ENCODE peak calls at places on chromosomes 11 and 22, in six cellular contexts. W is naive thymus-derived CD4-positive, alpha-beta T cell; L is thoracic aorta; I is tibial artery; V is neuronal stem cell; D is colonic mucosa. Q is an unnamed sample.

GRCh38 chr11:128660957-128661356 is 32.9 kb upstream of the FLI1 start:
- DNase-seq in W (no peak), L (no peak), I (no peak), V (no peak), D (no peak), Q (no peak)

GRCh38 chr11:15816270-15816871 is 540.0 kb downstream of the SOX6 start:
- DNase-seq in W (no peak), L (no peak), I (peak), V (no peak), D (no peak), Q (no peak)

GRCh38 chr11:91639359-91639758 is 585.3 kb upstream of the FAT3 start:
- DNase-seq in W (no peak), L (no peak), I (no peak), V (no peak), D (no peak), Q (no peak)

GRCh38 chr11:36411202-36411640 is 98.9 kb downstream of the TRAF6 start:
- DNase-seq in W (no peak), L (peak), I (peak), V (no peak), D (peak), Q (no peak)

GRCh38 chr11:8577791-8578581 is 16.0 kb downstream of the STK33 start:
- DNase-seq in W (no peak), L (no peak), I (no peak), V (no peak), D (no peak), Q (no peak)

GRCh38 chr11:64858467-64859401 is 14.3 kb upstream of the CDC42BPG start:
- DNase-seq in W (peak), L (no peak), I (no peak), V (no peak), D (no peak), Q (peak)

GRCh38 chr22:42747701-42748513 is 27.2 kb upstream of the A4GALT start:
- DNase-seq in W (no peak), L (no peak), I (no peak), V (no peak), D (no peak), Q (no peak)

GRCh38 chr11:1925373-1926155 is 6.1 kb downstream of the TNNT3 start:
- DNase-seq in W (no peak), L (no peak), I (no peak), V (no peak), D (no peak), Q (no peak)

GRCh38 chr11:71236836-71237475 is 15.4 kb downstream of the SHANK2 start:
- DNase-seq in W (no peak), L (no peak), I (no peak), V (no peak), D (no peak), Q (no peak)

GRCh38 chr11:34308821-34309585 is 48.8 kb downstream of the ABTB2 start:
- DNase-seq in W (peak), L (no peak), I (peak), V (no peak), D (no peak), Q (no peak)

GRCh38 chr11:132848336-132848735 is 684.0 kb downstream of the OPCML start:
- DNase-seq in W (no peak), L (no peak), I (no peak), V (no peak), D (no peak), Q (no peak)

GRCh38 chr11:105589346-105589745 is 20.5 kb upstream of the GRIA4 start:
- DNase-seq in W (no peak), L (no peak), I (no peak), V (no peak), D (no peak), Q (no peak)

GRCh38 chr11:2510626-2511402 is 66.0 kb downstream of the KCNQ1 start:
- DNase-seq in W (no peak), L (no peak), I (peak), V (no peak), D (no peak), Q (no peak)

GRCh38 chr11:71426413-71426812 is 21.8 kb downstream of the DHCR7 start:
- DNase-seq in W (no peak), L (no peak), I (no peak), V (no peak), D (no peak), Q (no peak)

GRCh38 chr11:65274734-65275682 is 13.2 kb downstream of the POLA2 start:
- DNase-seq in W (peak), L (peak), I (peak), V (no peak), D (peak), Q (no peak)

GRCh38 chr11:64619811-64620285 is 28.8 kb downstream of the SLC22A12 start:
- DNase-seq in W (no peak), L (no peak), I (peak), V (no peak), D (peak), Q (no peak)

GRCh38 chr22:34004058-34004457 is 83.8 kb upstream of the LARGE1 start:
- DNase-seq in W (no peak), L (no peak), I (no peak), V (no peak), D (no peak), Q (no peak)

GRCh38 chr11:77141034-77141433 is 13.0 kb downstream of the MYO7A start:
- DNase-seq in W (no peak), L (no peak), I (no peak), V (no peak), D (no peak), Q (no peak)

GRCh38 chr11:68979931-68980775 is 633 bp downstream of the MRGPRD start:
- DNase-seq in W (no peak), L (no peak), I (no peak), V (no peak), D (no peak), Q (no peak)

GRCh38 chr11:31419669-31420068 is 50.0 kb downstream of the DNAJC24 start:
- DNase-seq in W (no peak), L (no peak), I (no peak), V (no peak), D (no peak), Q (no peak)

GRCh38 chr11:96014234-96014633 is 90.3 kb upstream of the MTMR2 start:
- DNase-seq in W (peak), L (no peak), I (no peak), V (peak), D (no peak), Q (no peak)

GRCh38 chr22:27866136-27867091 is 52.6 kb downstream of the PITPNB start:
- DNase-seq in W (no peak), L (no peak), I (peak), V (no peak), D (no peak), Q (no peak)

GRCh38 chr11:116114198-116114651 is 610.0 kb upstream of the CADM1 start:
- DNase-seq in W (no peak), L (no peak), I (no peak), V (peak), D (no peak), Q (no peak)

GRCh38 chr22:43168416-43169309 is 17.3 kb downstream of the TSPO start:
- DNase-seq in W (no peak), L (no peak), I (no peak), V (no peak), D (no peak), Q (no peak)

GRCh38 chr22:43169310-43170130 is 17.4 kb downstream of the TTLL12 start:
- DNase-seq in W (no peak), L (no peak), I (no peak), V (no peak), D (no peak), Q (no peak)

GRCh38 chr22:42357634-42358296 is 74.4 kb downstream of the NFAM1 start:
- DNase-seq in W (no peak), L (no peak), I (no peak), V (no peak), D (no peak), Q (no peak)

GRCh38 chr22:24809331-24809730 is 3.3 kb downstream of the SGSM1 start:
- DNase-seq in W (no peak), L (no peak), I (no peak), V (no peak), D (no peak), Q (no peak)

GRCh38 chr11:125285844-125286243 is 121.3 kb downstream of the PKNOX2 start:
- DNase-seq in W (no peak), L (no peak), I (no peak), V (no peak), D (no peak), Q (no peak)

GRCh38 chr11:2761131-2762030 is 61.6 kb upstream of the KCNQ1OT1 start:
- DNase-seq in W (no peak), L (no peak), I (no peak), V (no peak), D (peak), Q (no peak)

GRCh38 chr11:19816817-19817216 is 104.2 kb downstream of the NAV2 start:
- DNase-seq in W (no peak), L (no peak), I (no peak), V (no peak), D (no peak), Q (no peak)

GRCh38 chr22:41913842-41914534 is 886 bp downstream of the SHISA8 start:
- DNase-seq in W (no peak), L (no peak), I (no peak), V (no peak), D (no peak), Q (no peak)

GRCh38 chr11:111364503-111364902 is 14.6 kb downstream of the POU2AF1 start:
- DNase-seq in W (no peak), L (no peak), I (no peak), V (no peak), D (no peak), Q (no peak)

GRCh38 chr11:118061401-118062125 is 15.3 kb upstream of the TMPRSS4 start:
- DNase-seq in W (no peak), L (no peak), I (no peak), V (no peak), D (no peak), Q (no peak)
- H3K4me3 ChIP-seq in W (no peak), L (no peak), I (no peak), V (no peak), D (no peak), Q (no peak)

GRCh38 chr22:23566716-23567475 is 13.2 kb downstream of the IGLL1 start:
- DNase-seq in W (no peak), L (no peak), I (no peak), V (no peak), D (no peak), Q (no peak)
- H3K4me3 ChIP-seq in W (no peak), L (peak), I (no peak), V (peak), D (no peak), Q (no peak)

DNA sequence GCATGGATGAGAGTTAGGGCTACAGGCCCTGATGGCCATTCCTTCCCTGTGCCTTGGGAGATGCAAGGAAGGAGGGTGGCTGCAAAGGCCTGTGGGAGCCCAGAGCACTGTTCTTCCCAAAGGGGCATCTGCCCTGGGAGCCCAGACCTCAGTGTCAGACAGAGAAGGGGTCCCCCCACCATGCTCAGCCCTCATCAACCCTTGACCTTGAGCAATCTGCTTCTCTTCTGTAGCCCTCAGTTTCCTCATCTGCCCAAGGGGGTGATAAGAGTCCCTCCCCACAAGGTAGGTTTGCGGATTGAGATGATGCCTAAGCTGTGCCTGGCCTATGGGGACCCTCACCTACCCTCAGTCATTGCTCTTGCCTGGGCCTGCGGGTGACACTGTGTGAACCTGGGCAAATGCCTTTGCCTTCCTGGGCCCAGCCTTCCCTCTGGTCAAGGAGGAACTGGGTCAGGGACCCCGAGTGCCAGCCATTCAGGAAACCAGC is 47.5 kb downstream of the IGLL5 start:
- DNase-seq in W (no peak), L (no peak), I (no peak), V (no peak), D (no peak), Q (no peak)
- H3K4me3 ChIP-seq in W (no peak), L (no peak), I (no peak), V (no peak), D (no peak), Q (no peak)

GRCh38 chr11:62755086-62755615 is 1.2 kb upstream of the ZBTB3 start:
- DNase-seq in W (no peak), L (no peak), I (no peak), V (no peak), D (no peak), Q (no peak)
- H3K4me3 ChIP-seq in W (no peak), L (no peak), I (no peak), V (no peak), D (no peak), Q (no peak)

Q was measured in CD8-positive, alpha-beta T cell.